ENCODE peak calls at places on chromosomes 6 and 20, in ten cellular contexts. B is fibroblast of the conjunctiva; D is COR-L47; C is NCI-H1048; Q is NCI-H748 treated with DMSO at 0.1 percent for 48 hours; M is epithelial cell of esophagus; O is HCEC 1CT; F is heart left ventricle; A is GM03348; J is activated CD4-positive, alpha-beta T cell treated with anti-CD3 and anti-CD28 coated beads, Interleukin-2, amount 50 U/mL, for 1 hour. W is an unnamed sample.

GRCh38 chr6:2876210-2877056 is 26.7 kb downstream of the SERPINB9 start:
- DNase-seq in B (peak), D (no peak), C (no peak), Q (no peak), M (peak), O (peak), F (peak), A (peak), J (no peak), W (peak)

GRCh38 chr6:121539537-121539936 is 104.1 kb downstream of the GJA1 start:
- DNase-seq in B (no peak), D (no peak), C (no peak), Q (no peak), M (peak), O (no peak), F (no peak), A (no peak), J (no peak), W (no peak)

GRCh38 chr6:97440590-97441176 is 157.7 kb upstream of the MMS22L start:
- DNase-seq in B (no peak), D (peak), C (no peak), Q (peak), M (peak), O (peak), F (no peak), A (peak), J (no peak), W (peak)

GRCh38 chr6:155317186-155317585 is 2.9 kb upstream of the TFB1M start:
- DNase-seq in B (no peak), D (no peak), C (no peak), Q (no peak), M (no peak), O (peak), F (no peak), A (no peak), J (no peak), W (no peak)

GRCh38 chr20:17161661-17162410 is 65.0 kb upstream of the PCSK2 start:
- DNase-seq in B (no peak), D (no peak), C (no peak), Q (no peak), M (no peak), O (no peak), F (no peak), A (no peak), J (no peak), W (no peak)

GRCh38 chr6:41917528-41917927 is 3.4 kb downstream of the MED20 start:
- DNase-seq in B (peak), D (no peak), C (no peak), Q (no peak), M (peak), O (peak), F (no peak), A (peak), J (no peak), W (peak)

GRCh38 chr6:21873562-21873961 is 280.0 kb downstream of the SOX4 start:
- DNase-seq in B (peak), D (no peak), C (no peak), Q (no peak), M (peak), O (peak), F (no peak), A (peak), J (no peak), W (peak)

GRCh38 chr20:17083738-17084137 is 143.1 kb upstream of the PCSK2 start:
- DNase-seq in B (no peak), D (no peak), C (no peak), Q (no peak), M (no peak), O (no peak), F (no peak), A (no peak), J (no peak), W (no peak)

GRCh38 chr20:63756648-63756991 is 17.0 kb downstream of the SLC2A4RG start:
- DNase-seq in B (no peak), D (no peak), C (no peak), Q (no peak), M (no peak), O (no peak), F (peak), A (no peak), J (no peak), W (no peak)

GRCh38 chr6:116535109-116535508 is 10.4 kb downstream of the TRAPPC3L start:
- DNase-seq in B (no peak), D (no peak), C (no peak), Q (no peak), M (peak), O (peak), F (no peak), A (no peak), J (no peak), W (no peak)

GRCh38 chr20:36399147-36399968 is 93.2 kb downstream of the DLGAP4 start:
- DNase-seq in B (no peak), D (peak), C (no peak), Q (peak), M (peak), O (peak), F (no peak), A (no peak), J (peak), W (peak)

GRCh38 chr6:48092550-48093217 is 18.3 kb downstream of the PTCHD4 start:
- DNase-seq in B (no peak), D (no peak), C (no peak), Q (no peak), M (no peak), O (no peak), F (no peak), A (no peak), J (no peak), W (no peak)

GRCh38 chr6:75747985-75748742 is 875 bp upstream of the MYO6 start:
- DNase-seq in B (no peak), D (no peak), C (no peak), Q (no peak), M (peak), O (no peak), F (no peak), A (peak), J (no peak), W (no peak)

GRCh38 chr6:130132286-130132701 is 90.5 kb downstream of the SAMD3 start:
- DNase-seq in B (no peak), D (no peak), C (no peak), Q (no peak), M (no peak), O (no peak), F (no peak), A (no peak), J (peak), W (no peak)

GRCh38 chr20:44629542-44629941 is 22.0 kb downstream of the ADA start:
- DNase-seq in B (no peak), D (no peak), C (no peak), Q (no peak), M (no peak), O (no peak), F (no peak), A (no peak), J (no peak), W (no peak)

GRCh38 chr6:139927236-139927635 is 552.8 kb upstream of the CITED2 start:
- DNase-seq in B (peak), D (no peak), C (no peak), Q (no peak), M (no peak), O (peak), F (no peak), A (peak), J (no peak), W (peak)

GRCh38 chr20:21291026-21291425 is 12.1 kb upstream of the XRN2 start:
- DNase-seq in B (no peak), D (no peak), C (no peak), Q (no peak), M (no peak), O (peak), F (no peak), A (no peak), J (no peak), W (peak)

GRCh38 chr6:8130399-8130798 is 28.1 kb upstream of the EEF1E1 start:
- DNase-seq in B (no peak), D (no peak), C (no peak), Q (no peak), M (no peak), O (peak), F (no peak), A (peak), J (no peak), W (no peak)

GRCh38 chr20:3181270-3181669 is 7.9 kb upstream of the LZTS3 start:
- DNase-seq in B (no peak), D (no peak), C (no peak), Q (no peak), M (no peak), O (no peak), F (no peak), A (no peak), J (no peak), W (no peak)

GRCh38 chr6:167643716-167644115 is 183.0 kb upstream of the AFDN start:
- DNase-seq in B (no peak), D (no peak), C (no peak), Q (no peak), M (no peak), O (no peak), F (no peak), A (no peak), J (no peak), W (no peak)

GRCh38 chr6:151087861-151088598 is 151.7 kb upstream of the AKAP12 start:
- DNase-seq in B (peak), D (no peak), C (no peak), Q (no peak), M (no peak), O (no peak), F (peak), A (peak), J (no peak), W (no peak)

GRCh38 chr20:18322551-18322950 is 34.2 kb downstream of the ZNF133 start:
- DNase-seq in B (no peak), D (no peak), C (no peak), Q (no peak), M (no peak), O (no peak), F (no peak), A (no peak), J (no peak), W (no peak)

GRCh38 chr6:105272783-105273182 is 93.0 kb upstream of the POPDC3 start:
- DNase-seq in B (no peak), D (no peak), C (no peak), Q (no peak), M (peak), O (peak), F (no peak), A (peak), J (no peak), W (peak)

GRCh38 chr6:141361559-141361958 is 771.2 kb upstream of the GJE1 start:
- DNase-seq in B (no peak), D (no peak), C (no peak), Q (no peak), M (no peak), O (no peak), F (no peak), A (no peak), J (no peak), W (no peak)

GRCh38 chr6:10745116-10745515 is 2.5 kb upstream of the TMEM14B start:
- DNase-seq in B (no peak), D (no peak), C (no peak), Q (no peak), M (no peak), O (no peak), F (no peak), A (no peak), J (no peak), W (no peak)

GRCh38 chr6:38099211-38099610 is 279.7 kb downstream of the ZFAND3 start:
- DNase-seq in B (no peak), D (no peak), C (no peak), Q (no peak), M (no peak), O (no peak), F (no peak), A (no peak), J (no peak), W (no peak)

GRCh38 chr6:38797391-38797790 is 82.3 kb downstream of the DNAH8 start:
- DNase-seq in B (no peak), D (no peak), C (no peak), Q (no peak), M (no peak), O (no peak), F (no peak), A (no peak), J (no peak), W (no peak)

GRCh38 chr20:18388860-18389259 is 78.0 kb downstream of the DZANK1 start:
- DNase-seq in B (no peak), D (no peak), C (no peak), Q (no peak), M (peak), O (peak), F (no peak), A (peak), J (no peak), W (peak)

GRCh38 chr6:6623553-6623952 is 35.0 kb downstream of the LY86 start:
- DNase-seq in B (no peak), D (no peak), C (no peak), Q (no peak), M (no peak), O (no peak), F (no peak), A (no peak), J (no peak), W (no peak)

GRCh38 chr6:102300350-102300749 is 906.8 kb downstream of the GRIK2 start:
- DNase-seq in B (no peak), D (no peak), C (no peak), Q (no peak), M (peak), O (no peak), F (no peak), A (no peak), J (no peak), W (no peak)

GRCh38 chr6:118810420-118811027 is 83.4 kb upstream of the ASF1A start:
- DNase-seq in B (no peak), D (no peak), C (no peak), Q (no peak), M (no peak), O (no peak), F (no peak), A (no peak), J (peak), W (no peak)

GRCh38 chr6:170295519-170296422 is 4.9 kb upstream of the DLL1 start:
- DNase-seq in B (no peak), D (peak), C (peak), Q (peak), M (peak), O (no peak), F (no peak), A (peak), J (peak), W (no peak)

GRCh38 chr6:52547647-52548352 is 29.1 kb downstream of the TRAM2 start:
- DNase-seq in B (no peak), D (no peak), C (no peak), Q (no peak), M (no peak), O (no peak), F (no peak), A (no peak), J (no peak), W (no peak)

GRCh38 chr20:8860011-8860495 is 208.8 kb upstream of the PLCB4 start:
- DNase-seq in B (peak), D (no peak), C (no peak), Q (no peak), M (peak), O (peak), F (no peak), A (peak), J (no peak), W (peak)

GRCh38 chr20:15700147-15700765 is 873.0 kb downstream of the KIF16B start:
- DNase-seq in B (no peak), D (no peak), C (no peak), Q (no peak), M (peak), O (no peak), F (no peak), A (peak), J (no peak), W (no peak)

GRCh38 chr20:10505320-10506226 is 70.5 kb downstream of the SLX4IP start:
- DNase-seq in B (no peak), D (no peak), C (no peak), Q (no peak), M (peak), O (peak), F (no peak), A (peak), J (no peak), W (no peak)

GRCh38 chr6:150143521-150144293 is 863 bp downstream of the PPP1R14C start:
- DNase-seq in B (no peak), D (no peak), C (no peak), Q (no peak), M (no peak), O (no peak), F (peak), A (peak), J (no peak), W (no peak)

GRCh38 chr6:70903665-70904452 is 53.0 kb downstream of the B3GAT2 start:
- DNase-seq in B (no peak), D (no peak), C (no peak), Q (no peak), M (no peak), O (no peak), F (no peak), A (no peak), J (no peak), W (no peak)

W was measured in LHCN-M2.